ENCODE peak calls at places on chromosomes 6 and 20, in four cellular contexts. O is AG04450, F is esophagus muscularis mucosa, L is H9. B is an unnamed sample.

GRCh38 chr20:3712279-3712873 is at the start of gene SIGLEC1:
- DNase-seq in F (no peak), O (no peak), L (peak; percentile 17), B (no peak)

GRCh38 chr6:119442776-119443184 is 93.2 kb upstream of the MAN1A1 start:
- DNase-seq in F (no peak), O (no peak), L (no peak), B (no peak)

GRCh38 chr6:13710552-13711383 is 867 bp downstream of the RANBP9 start:
- DNase-seq in F (no peak), O (no peak), L (peak; percentile 54), B (peak; percentile 26)

GRCh38 chr6:125748534-125749111 is 809 bp upstream of the HEY2 start:
- DNase-seq in O (no peak), F (no peak), L (no peak), B (peak; percentile 11)

GRCh38 chr6:111087871-111088667 is 766 bp downstream of the SLC16A10 start:
- DNase-seq in L (peak; percentile 58), F (no peak), O (no peak), B (peak; percentile 18)

GRCh38 chr6:99490608-99491007 is 24.6 kb downstream of the USP45 start:
- DNase-seq in F (no peak), O (no peak), L (no peak), B (no peak)

GRCh38 chr20:20017852-20018245 is 687 bp downstream of the NAA20 start:
- DNase-seq in L (no peak), O (no peak), F (no peak), B (peak; percentile 30)

GRCh38 chr20:57632286-57632685 is 12.1 kb upstream of the ZBP1 start:
- DNase-seq in F (no peak), L (no peak), O (no peak), B (no peak)

GRCh38 chr6:139829557-139829956 is 455.1 kb upstream of the CITED2 start:
- DNase-seq in F (no peak), L (no peak), O (no peak), B (no peak)

GRCh38 chr6:10033223-10033829 is 381.5 kb downstream of the TFAP2A start:
- DNase-seq in L (no peak), O (no peak), F (no peak), B (no peak)

GRCh38 chr20:63553933-63554290 is at the start of gene FNDC11:
- DNase-seq in F (no peak), L (peak; percentile 69), O (no peak), B (no peak)

GRCh38 chr6:13217206-13217905 is 111.0 kb downstream of the TBC1D7 start:
- DNase-seq in O (no peak), L (no peak), F (no peak), B (no peak)

GRCh38 chr6:84408028-84408427 is 180.6 kb upstream of the CEP162 start:
- DNase-seq in F (no peak), O (no peak), L (no peak), B (no peak)

GRCh38 chr6:99216959-99217358 is 132.5 kb downstream of the FAXC start:
- DNase-seq in L (peak; percentile 55), F (no peak), O (no peak), B (no peak)

GRCh38 chr6:158042245-158042798 is 60.7 kb downstream of the SYNJ2 start:
- DNase-seq in F (no peak), O (peak; percentile 79), L (peak; percentile 26), B (peak; percentile 58)

GRCh38 chr20:24936526-24937407 is 12.3 kb upstream of the CST7 start:
- DNase-seq in L (no peak), F (no peak), O (no peak), B (no peak)
- H3K27ac ChIP-seq in L (no peak overlapping the region), F (no peak overlapping the region), O (no peak overlapping the region), B (no peak overlapping the region)

GRCh38 chr6:163416640-163417253 is 2.2 kb downstream of the QKI start:
- DNase-seq in F (no peak), L (no peak), O (peak; percentile 72), B (peak; percentile 44)
- TF ChIP-seq CTCF in F (peak; percentile 65), L (peak; percentile 79), O (peak; percentile 61), B (peak; percentile 67)

GRCh38 chr6:166617359-166617758 is 9.7 kb downstream of the RPS6KA2 start:
- DNase-seq in L (no peak), F (no peak), O (no peak), B (no peak)
- H3K27ac ChIP-seq in L (no peak overlapping the region), F (peak overlapping the region; percentile 73), O (no peak overlapping the region), B (no peak overlapping the region)

GRCh38 chr20:40443731-40444130 is 245.3 kb downstream of the MAFB start:
- DNase-seq in O (no peak), F (peak; percentile 70), L (no peak), B (no peak)

GRCh38 chr20:40446868-40447267 is 242.2 kb downstream of the MAFB start:
- DNase-seq in F (no peak), L (no peak), O (no peak), B (no peak)

GRCh38 chr20:40438161-40438835 is 250.7 kb downstream of the MAFB start:
- DNase-seq in L (no peak), O (no peak), F (peak; percentile 39), B (no peak)

GRCh38 chr20:40441771-40442170 is 247.3 kb downstream of the MAFB start:
- DNase-seq in F (peak; percentile 80), L (no peak), O (no peak), B (no peak)

DNA sequence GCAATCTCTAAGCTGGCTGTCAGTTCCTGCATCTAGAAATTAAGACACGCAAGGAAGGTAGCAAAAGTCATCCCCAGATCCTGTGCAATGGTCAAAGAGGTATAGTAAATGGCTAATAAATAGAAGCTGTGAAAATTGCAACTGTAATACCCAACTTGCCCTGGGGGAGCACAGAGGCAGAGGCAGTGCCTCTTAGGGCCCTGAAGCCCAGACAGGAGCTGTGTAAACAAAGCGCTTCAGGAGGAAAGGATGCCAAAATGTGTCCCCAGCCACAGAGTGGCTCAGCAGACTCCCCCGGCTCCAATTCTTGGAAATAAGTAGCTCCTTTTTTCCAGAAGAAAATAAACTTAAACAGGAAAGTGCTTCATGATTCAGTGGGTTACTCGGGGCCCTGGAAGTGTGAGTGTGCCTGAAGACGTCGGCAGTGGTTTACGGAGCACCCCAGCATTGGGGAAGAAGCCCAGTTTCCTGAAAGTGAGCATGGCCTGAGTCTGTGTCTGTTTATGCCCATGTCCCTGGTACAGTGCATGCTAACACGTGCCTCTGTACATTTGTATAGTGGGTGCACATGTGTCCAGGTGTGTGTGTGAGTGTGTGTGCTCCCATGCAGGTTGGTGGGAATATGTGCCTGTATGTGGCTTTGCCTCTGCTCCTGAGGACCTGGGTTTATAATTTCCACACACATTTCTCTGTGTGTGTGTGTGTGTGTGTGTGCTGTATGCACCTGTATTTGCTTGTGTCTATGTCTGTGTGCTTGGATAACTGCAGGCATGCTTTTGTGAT is 246.7 kb downstream of the MAFB start:
- DNase-seq in L (peak; percentile 47), O (no peak), F (peak; percentile 68), B (no peak)
- TF ChIP-seq CTCF in L (peak; percentile 59), O (no peak), F (peak; percentile 8), B (no peak)

GRCh38 chr6:128491643-128492206 is 28.7 kb downstream of the PTPRK start:
- DNase-seq in O (no peak), L (no peak), F (no peak), B (no peak)
- H3K27ac ChIP-seq in O (no peak overlapping the region), L (no peak overlapping the region), F (peak overlapping the region; percentile 80), B (no peak overlapping the region)

GRCh38 chr6:131167773-131168172 is 32.5 kb downstream of the AKAP7 start:
- DNase-seq in L (no peak), F (no peak), O (no peak), B (no peak)
- TF ChIP-seq CTCF in L (peak; percentile 25), F (no peak), O (peak; percentile 16), B (no peak)